ENCODE peak calls at places on chromosomes 4 and X, in four cellular contexts. A is NCI-H1417, E is Kasumi-1, V is WTC11. L is an unnamed sample.

GRCh38 chr4:86129546-86129945 is 230.3 kb downstream of the MAPK10 start:
- DNase-seq in A (no peak), E (no peak), V (no peak), L (no peak)

GRCh38 chrX:78754917-78755316 is 7.4 kb downstream of the LPAR4 start:
- DNase-seq in A (no peak), E (no peak), V (no peak), L (no peak)

GRCh38 chr4:38366451-38366850 is 297.5 kb upstream of the KLF3 start:
- DNase-seq in A (no peak), E (no peak), V (no peak), L (no peak)

GRCh38 chrX:39418936-39419659 is 617.8 kb downstream of the MID1IP1 start:
- DNase-seq in A (no peak), E (no peak), V (no peak), L (no peak)

GRCh38 chr4:155405059-155405458 is 28.3 kb upstream of the MAP9 start:
- DNase-seq in A (no peak), E (no peak), V (no peak), L (no peak)

GRCh38 chr4:6271701-6272465 is 2.2 kb downstream of the WFS1 start:
- DNase-seq in A (no peak), E (no peak), V (no peak), L (no peak)

GRCh38 chr4:32506067-32506466 is 1785.9 kb downstream of the PCDH7 start:
- DNase-seq in A (no peak), E (no peak), V (no peak), L (no peak)

GRCh38 chr4:24924309-24924781 is 11.5 kb upstream of the CCDC149 start:
- DNase-seq in A (no peak), E (no peak), V (no peak), L (peak; percentile 97)

GRCh38 chrX:132491191-132491590 is 2.4 kb upstream of the MBNL3 start:
- DNase-seq in A (peak; percentile 54), E (peak; percentile 85), V (no peak), L (no peak)

GRCh38 chrX:145190801-145191389 is 56.4 kb upstream of the SPANXN1 start:
- DNase-seq in A (peak; percentile 61), E (peak; percentile 19), V (no peak), L (no peak)

GRCh38 chrX:7927259-7928167 is at the start of gene PNPLA4:
- DNase-seq in A (peak; percentile 98), E (peak; percentile 52), V (peak; percentile 80), L (peak; percentile 42)

GRCh38 chr4:39348371-39349265 is 17.5 kb downstream of the RFC1 start:
- DNase-seq in A (no peak), E (no peak), V (no peak), L (peak; percentile 41)

GRCh38 chrX:81195712-81196111 is 6.0 kb downstream of the HMGN5 start:
- DNase-seq in A (peak; percentile 79), E (peak; percentile 46), V (peak; percentile 45), L (peak; percentile 36)

GRCh38 chr4:6489962-6490361 is 17.5 kb upstream of the PPP2R2C start:
- DNase-seq in A (no peak), E (no peak), V (no peak), L (no peak)

GRCh38 chrX:39499996-39500395 is 597.8 kb downstream of the BCOR start:
- DNase-seq in A (no peak), E (no peak), V (no peak), L (no peak)

GRCh38 chr4:135605096-135605495 is 1403.5 kb upstream of the PABPC4L start:
- DNase-seq in A (no peak), E (no peak), V (no peak), L (no peak)

GRCh38 chrX:3582421-3582820 is 131.0 kb downstream of the PRKX start:
- DNase-seq in A (no peak), E (no peak), V (no peak), L (no peak)

GRCh38 chr4:42608551-42608950 is 48.4 kb downstream of the ATP8A1 start:
- DNase-seq in A (no peak), E (no peak), V (no peak), L (no peak)

GRCh38 chr4:186958951-186959350 is 235.3 kb upstream of the FAT1 start:
- DNase-seq in A (no peak), E (no peak), V (no peak), L (no peak)

GRCh38 chr4:10965196-10965595 is 280.6 kb upstream of the CLNK start:
- DNase-seq in A (peak; percentile 7), E (no peak), V (no peak), L (no peak)

GRCh38 chr4:87525636-87526035 is 3.5 kb downstream of the SPARCL1 start:
- DNase-seq in A (no peak), E (peak; percentile 15), V (no peak), L (no peak)

GRCh38 chrX:34521563-34521962 is 135.5 kb downstream of the TMEM47 start:
- DNase-seq in A (peak; percentile 30), E (peak; percentile 16), V (no peak), L (peak; percentile 12)

GRCh38 chr4:184748251-184748652 is 14.4 kb upstream of the CENPU start:
- DNase-seq in A (no peak), E (no peak), V (no peak), L (no peak)

GRCh38 chrX:119145241-119145653 is 17.6 kb upstream of the KIAA1210 start:
- DNase-seq in A (peak; percentile 16), E (peak; percentile 1), V (peak; percentile 24), L (no peak)

GRCh38 chr4:176193898-176194297 is 1.5 kb downstream of the SPATA4 start:
- DNase-seq in A (peak; percentile 12), E (no peak), V (no peak), L (peak; percentile 89)

GRCh38 chr4:143341186-143341755 is 4.6 kb downstream of the GAB1 start:
- DNase-seq in A (peak; percentile 80), E (no peak), V (no peak), L (no peak)

GRCh38 chr4:26786916-26787315 is 73.7 kb upstream of the STIM2 start:
- DNase-seq in A (no peak), E (peak; percentile 34), V (no peak), L (no peak)

GRCh38 chr4:112817933-112818921 is 181.3 kb downstream of the LARP7 start:
- DNase-seq in A (peak; percentile 68), E (peak; percentile 79), V (peak; percentile 81), L (peak; percentile 89)

GRCh38 chr4:184845367-184846011 is 19.7 kb upstream of the ACSL1 start:
- DNase-seq in A (no peak), E (no peak), V (no peak), L (peak; percentile 32)

GRCh38 chr4:84218002-84218401 is 281.1 kb downstream of the NKX6-1 start:
- DNase-seq in A (no peak), E (no peak), V (no peak), L (no peak)

GRCh38 chr4:27624749-27625148 is 764.1 kb downstream of the STIM2 start:
- DNase-seq in A (no peak), E (no peak), V (no peak), L (no peak)

GRCh38 chrX:151688695-151689094 is 6.6 kb upstream of the PRRG3 start:
- DNase-seq in A (no peak), E (no peak), V (no peak), L (no peak)

GRCh38 chrX:154317391-154318000 is 21.9 kb downstream of the TKTL1 start:
- DNase-seq in A (peak; percentile 40), E (peak; percentile 55), V (peak; percentile 34), L (no peak)